ENCODE peak calls at places on chromosomes 16 and 17, in nine cellular contexts. Q is heart right ventricle; S is OCI-LY7; H is CD8-positive, alpha-beta T cell; F is CD4-positive, CD25-positive, alpha-beta regulatory T cell; M is effector memory CD4-positive, alpha-beta T cell; D is SJSA1; X is GM23248; T is colonic mucosa. K is an unnamed sample.

GRCh38 chr17:39222866-39223834 is 2.6 kb downstream of the STAC2 start:
- DNase-seq in M (no peak), H (no peak), T (no peak), X (no peak), S (no peak), F (no peak), D (no peak), Q (no peak), K (no peak)

GRCh38 chr17:16997514-16998429 is 25.9 kb upstream of the TNFRSF13B start:
- DNase-seq in M (no peak), F (no peak), D (no peak), X (no peak), S (peak; percentile 29), H (peak; percentile 77), T (no peak), Q (peak; percentile 65), K (no peak)

GRCh38 chr17:21358682-21359482 is 17.3 kb upstream of the KCNJ12 start:
- DNase-seq in S (no peak), M (no peak), X (peak; percentile 75), Q (peak; percentile 29), D (no peak), F (no peak), H (no peak), T (no peak), K (no peak)

GRCh38 chr16:87278191-87279093 is 38.8 kb downstream of the C16orf95 start:
- DNase-seq in Q (peak; percentile 76), T (peak; percentile 77), F (no peak), X (peak; percentile 88), D (peak; percentile 73), H (peak; percentile 14), S (peak; percentile 59), M (peak; percentile 6), K (no peak)

GRCh38 chr17:73360961-73361761 is 49.4 kb upstream of the CDC42EP4 start:
- DNase-seq in X (no peak), T (no peak), M (no peak), H (no peak), D (no peak), Q (no peak), S (no peak), F (no peak), K (no peak)

GRCh38 chr16:55569025-55569424 is 2.5 kb downstream of the CAPNS2 start:
- DNase-seq in S (no peak), H (no peak), M (no peak), T (no peak), Q (no peak), X (peak; percentile 36), D (no peak), F (no peak), K (no peak)

GRCh38 chr17:7651097-7651958 is 602 bp downstream of the ATP1B2 start:
- DNase-seq in X (no peak), S (no peak), H (no peak), D (no peak), T (no peak), F (no peak), Q (peak; percentile 31), M (no peak), K (no peak)

GRCh38 chr17:7560172-7561027 is 1.3 kb upstream of the SENP3 start:
- DNase-seq in T (peak; percentile 87), M (no peak), H (peak; percentile 55), X (peak; percentile 85), D (no peak), Q (peak; percentile 58), F (peak; percentile 31), S (peak; percentile 81), K (peak; percentile 75)

GRCh38 chr17:77796201-77796860 is 162.2 kb upstream of the TNRC6C start:
- DNase-seq in S (no peak), H (no peak), F (no peak), Q (no peak), X (peak; percentile 81), T (peak; percentile 24), M (no peak), D (no peak), K (no peak)

GRCh38 chr17:73090396-73091202 is 1.9 kb downstream of the SLC39A11 start:
- DNase-seq in Q (no peak), X (no peak), H (no peak), T (no peak), M (no peak), D (no peak), S (no peak), F (no peak), K (no peak)

GRCh38 chr16:19068237-19068815 is 912 bp downstream of the COQ7 start:
- DNase-seq in M (no peak), F (no peak), T (no peak), X (no peak), H (no peak), S (peak; percentile 21), D (no peak), Q (no peak), K (no peak)

GRCh38 chr17:6524520-6524919 is 31.8 kb downstream of the PITPNM3 start:
- DNase-seq in H (no peak), S (no peak), D (no peak), F (no peak), T (no peak), M (no peak), Q (no peak), X (peak; percentile 53), K (no peak)

GRCh38 chr17:64500923-64501765 is 4.3 kb upstream of the POLG2 start:
- DNase-seq in M (peak; percentile 4), D (no peak), H (no peak), S (no peak), F (no peak), X (peak; percentile 20), T (no peak), Q (no peak), K (no peak)
- H3K4me1 ChIP-seq in M (peaks cover 33% of the 10 kb centered on the region), D (peaks cover 42% of the 10 kb centered on the region), H (peaks cover 50% of the 10 kb centered on the region), S (peaks cover 72% of the 10 kb centered on the region), F (peaks cover 45% of the 10 kb centered on the region), X (peaks cover 69% of the 10 kb centered on the region), T (peaks cover 8% of the 10 kb centered on the region), Q (peaks cover 52% of the 10 kb centered on the region), K (peaks cover 50% of the 10 kb centered on the region)

DNA sequence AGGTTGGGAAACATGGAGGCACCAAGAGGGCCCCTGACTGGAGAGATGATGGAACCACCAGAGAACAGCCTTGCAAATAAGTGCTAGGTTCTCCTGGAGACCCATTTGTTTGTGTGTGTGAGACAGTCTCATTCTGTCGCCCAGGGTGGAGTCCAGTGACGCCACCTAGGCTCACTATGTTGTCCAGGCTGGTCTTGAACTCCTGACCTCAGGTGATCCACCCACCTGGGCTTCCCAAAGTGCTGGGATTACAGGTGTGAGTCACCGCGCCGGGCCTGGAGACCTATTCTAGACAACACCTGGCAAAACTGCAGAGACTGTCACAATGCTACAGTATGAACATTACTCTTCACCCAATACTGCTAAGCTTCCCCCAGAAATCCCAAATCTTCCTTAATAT is 1.5 kb downstream of the NPLOC4 start:
- DNase-seq in X (no peak), T (no peak), Q (no peak), H (no peak), D (no peak), M (no peak), F (no peak), S (no peak), K (no peak)
- H3K4me3 ChIP-seq in X (peak overlapping the region; percentile 90), T (peak overlapping the region; percentile 64), Q (peak overlapping the region; percentile 89), H (no peak overlapping the region), D (peak overlapping the region; percentile 94), M (no peak overlapping the region), F (peak overlapping the region; percentile 87), S (peak overlapping the region; percentile 84), K (peak overlapping the region; percentile 100)

GRCh38 chr17:35314415-35315216 is 58.8 kb downstream of the SLFN11 start:
- DNase-seq in F (peak; percentile 1), T (no peak), Q (peak; percentile 17), M (no peak), X (peak; percentile 51), H (no peak), S (no peak), D (no peak), K (no peak)
- H3K27ac ChIP-seq in F (peak overlapping the region; percentile 93), T (no peak overlapping the region), Q (peak overlapping the region; percentile 91), M (peak overlapping the region; percentile 80), X (peak overlapping the region; percentile 43), H (no peak overlapping the region), S (no peak overlapping the region), D (peak overlapping the region; percentile 72), K (no peak overlapping the region)

DNA sequence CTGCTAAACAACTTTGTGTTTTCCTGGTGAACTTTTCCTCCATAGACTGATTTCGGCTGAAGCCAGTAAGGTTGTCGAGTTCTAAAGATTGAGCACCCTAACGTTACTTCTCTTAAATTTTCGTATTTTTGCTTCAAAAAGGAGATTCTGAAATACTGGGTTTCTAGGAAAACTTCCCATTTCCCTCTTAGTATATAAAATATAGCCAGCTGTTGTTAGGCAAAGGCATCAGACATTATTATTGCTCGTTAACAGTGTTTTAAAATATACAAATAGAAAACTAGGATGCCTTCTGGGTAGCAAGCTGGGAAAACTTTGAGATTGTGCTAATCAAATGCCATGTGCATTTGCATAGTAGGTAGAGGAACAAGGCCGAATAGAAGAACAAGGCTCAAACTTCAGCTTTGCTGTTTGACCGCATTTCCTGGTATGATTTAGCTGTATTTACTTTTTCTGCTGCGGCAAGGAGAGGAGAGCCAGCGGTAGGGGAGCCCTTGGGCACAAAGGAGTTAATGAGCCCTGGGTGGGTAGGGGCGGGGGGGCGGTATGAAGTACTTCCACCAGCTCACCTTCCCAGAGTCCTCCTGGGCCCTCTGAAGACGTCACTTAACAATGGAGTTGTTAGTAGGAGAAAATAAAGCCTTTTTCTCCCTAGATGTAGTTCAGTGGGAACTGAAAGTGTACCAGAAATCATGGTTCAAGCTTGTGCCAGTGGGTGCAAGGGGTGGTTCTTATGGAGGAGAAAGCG is 151.9 kb downstream of the MSI2 start:
- DNase-seq in Q (no peak), D (no peak), X (no peak), H (peak; percentile 32), S (peak; percentile 59), F (no peak), M (no peak), T (peak; percentile 59), K (no peak)
- H3K4me1 ChIP-seq in Q (peaks cover 34% of the 10 kb centered on the region), D (peaks cover 31% of the 10 kb centered on the region), X (no peaks in the 10 kb centered on the region), H (peaks cover 29% of the 10 kb centered on the region), S (peaks cover 44% of the 10 kb centered on the region), F (peaks cover 21% of the 10 kb centered on the region), M (no peaks in the 10 kb centered on the region), T (peaks cover 23% of the 10 kb centered on the region), K (no peaks in the 10 kb centered on the region)

GRCh38 chr16:76277099-76278030 is at the start of gene CNTNAP4:
- DNase-seq in T (no peak), F (no peak), S (no peak), Q (peak; percentile 20), D (no peak), X (no peak), H (no peak), M (no peak), K (no peak)
- H3K4me3 ChIP-seq in T (no peak within 1 kb of the TSS), F (no peak within 1 kb of the TSS), S (no peak within 1 kb of the TSS), Q (no peak within 1 kb of the TSS), D (no peak within 1 kb of the TSS), X (no peak within 1 kb of the TSS), H (no peak within 1 kb of the TSS), M (no peak within 1 kb of the TSS), K (no peak within 1 kb of the TSS)

GRCh38 chr16:82995286-82995926 is 368.6 kb downstream of the CDH13 start:
- DNase-seq in D (no peak), H (no peak), X (no peak), S (no peak), M (no peak), F (no peak), T (peak; percentile 45), Q (no peak), K (no peak)
- H3K27ac ChIP-seq in D (peak overlapping the region; percentile 88), H (no peak overlapping the region), X (peak overlapping the region; percentile 47), S (no peak overlapping the region), M (no peak overlapping the region), F (no peak overlapping the region), T (peak overlapping the region; percentile 66), Q (peak overlapping the region; percentile 59), K (no peak overlapping the region)

GRCh38 chr17:29076722-29077121 is 33.8 kb downstream of the PIPOX start:
- DNase-seq in F (no peak), X (no peak), M (no peak), T (no peak), S (no peak), H (no peak), D (no peak), Q (no peak), K (no peak)
- H3K4me1 ChIP-seq in F (no peaks in the 10 kb centered on the region), X (no peaks in the 10 kb centered on the region), M (no peaks in the 10 kb centered on the region), T (no peaks in the 10 kb centered on the region), S (no peaks in the 10 kb centered on the region), H (no peaks in the 10 kb centered on the region), D (peaks cover 18% of the 10 kb centered on the region), Q (peaks cover 24% of the 10 kb centered on the region), K (no peaks in the 10 kb centered on the region)

K was measured in MM.1S.